ENCODE peak calls at places on chromosomes 5 and 9, in eight cellular contexts. H, R, C, D, O, V, U and B are unnamed samples.

GRCh38 chr9:121784706-121785426 is 133.4 kb downstream of the DAB2IP start:
- DNase-seq in R (no peak), H (no peak), D (no peak), U (peak), C (no peak), V (no peak), O (no peak), B (peak)

GRCh38 chr9:109401169-109401989 is 80.5 kb upstream of the EPB41L4B start:
- DNase-seq in D (peak), H (peak), R (no peak), O (peak), U (peak), V (peak), C (no peak), B (peak)

GRCh38 chr5:150217041-150217440 is 27.2 kb downstream of the SLC6A7 start:
- DNase-seq in H (no peak), C (no peak), O (no peak), U (no peak), D (no peak), V (no peak), R (no peak), B (no peak)

GRCh38 chr9:88658311-88658822 is 123.4 kb downstream of the NXNL2 start:
- DNase-seq in H (peak), V (no peak), C (no peak), R (peak), D (no peak), U (no peak), O (no peak), B (no peak)

GRCh38 chr5:143806568-143806967 is 5.4 kb upstream of the HMHB1 start:
- DNase-seq in U (no peak), C (no peak), R (no peak), D (no peak), O (no peak), H (peak), V (no peak), B (no peak)

GRCh38 chr5:157603333-157604190 is 28.0 kb upstream of the ADAM19 start:
- DNase-seq in C (peak), R (no peak), O (peak), U (no peak), V (no peak), D (no peak), H (peak), B (no peak)

GRCh38 chr5:19923742-19924141 is 64.3 kb downstream of the CDH18 start:
- DNase-seq in D (no peak), C (no peak), H (no peak), V (no peak), U (no peak), R (no peak), O (no peak), B (no peak)

GRCh38 chr5:6744841-6745705 is 31.8 kb downstream of the TENT4A start:
- DNase-seq in R (no peak), V (no peak), D (no peak), O (no peak), U (no peak), C (no peak), H (no peak), B (no peak)

GRCh38 chr5:55650391-55650790 is 61.7 kb downstream of the SLC38A9 start:
- DNase-seq in D (no peak), H (peak), U (no peak), V (no peak), C (no peak), O (peak), R (no peak), B (no peak)

GRCh38 chr5:66684663-66685062 is 88.5 kb downstream of the MAST4 start:
- DNase-seq in D (no peak), O (no peak), R (no peak), C (no peak), U (no peak), H (no peak), V (no peak), B (no peak)

GRCh38 chr9:89038354-89039091 is 47.3 kb downstream of the S1PR3 start:
- DNase-seq in V (no peak), O (peak), H (peak), R (no peak), U (no peak), D (no peak), C (peak), B (no peak)

GRCh38 chr5:142222881-142223558 is 101.8 kb downstream of the SPRY4 start:
- DNase-seq in O (no peak), D (no peak), V (no peak), H (no peak), U (no peak), R (no peak), C (no peak), B (peak)

GRCh38 chr5:61304611-61305369 is 27.3 kb upstream of the ZSWIM6 start:
- DNase-seq in D (no peak), C (peak), O (peak), R (no peak), U (no peak), V (no peak), H (peak), B (no peak)